ENCODE peak calls at places on chromosomes 5 and 9, in five cellular contexts. O is mesothelial cell of epicardium, I is A549, N is Panc1, Q is endothelial cell. J is an unnamed sample.
A peak's percentile ranks its signal among the peaks of the same experiment; 100 is the strongest.

GRCh38 chr5:72203251-72203845 is 96.1 kb downstream of the MAP1B start:
- DNase-seq in I (no peak), O (no peak), N (no peak), Q (no peak), J (no peak)

GRCh38 chr9:134678206-134678605 is 36.6 kb downstream of the COL5A1 start:
- DNase-seq in Q (no peak), N (no peak), O (no peak), I (no peak), J (no peak)

GRCh38 chr5:137001026-137001569 is 498.0 kb downstream of the SPOCK1 start:
- DNase-seq in O (no peak), I (no peak), Q (no peak), N (no peak), J (no peak)

GRCh38 chr9:19946446-19947109 is 157.7 kb upstream of the SLC24A2 start:
- DNase-seq in O (no peak), Q (no peak), I (peak; percentile 9), N (no peak), J (no peak)

GRCh38 chr5:177409043-177409801 is at the start of gene F12:
- DNase-seq in N (no peak), O (no peak), Q (no peak), I (no peak), J (no peak)

GRCh38 chr9:116190997-116191396 is 37.4 kb downstream of the PAPPA start:
- DNase-seq in O (no peak), I (no peak), N (no peak), Q (no peak), J (no peak)

GRCh38 chr5:160991205-160991604 is 139.2 kb upstream of the ATP10B start:
- DNase-seq in I (no peak), O (no peak), Q (no peak), N (no peak), J (no peak)

GRCh38 chr5:5316333-5316732 is 106.1 kb upstream of the ICE1 start:
- DNase-seq in N (no peak), O (no peak), I (no peak), Q (no peak), J (no peak)

GRCh38 chr9:73157811-73158210 is 6.1 kb downstream of the ANXA1 start:
- DNase-seq in Q (no peak), I (no peak), O (no peak), N (no peak), J (no peak)

GRCh38 chr9:18673179-18673578 is 199.2 kb downstream of the ADAMTSL1 start:
- DNase-seq in I (no peak), N (no peak), O (no peak), Q (no peak), J (no peak)

GRCh38 chr5:124182133-124182532 is 564.3 kb downstream of the ZNF608 start:
- DNase-seq in O (no peak), N (no peak), I (no peak), Q (no peak), J (no peak)

GRCh38 chr9:31848505-31849285 is 535.7 kb upstream of the ACO1 start:
- DNase-seq in O (no peak), N (no peak), Q (no peak), I (no peak), J (no peak)

GRCh38 chr5:102651466-102651865 is 103.6 kb upstream of the PAM start:
- DNase-seq in I (no peak), Q (no peak), N (no peak), O (no peak), J (no peak)

GRCh38 chr5:109409061-109409843 is 522 bp downstream of the PJA2 start:
- DNase-seq in N (no peak), I (peak; percentile 78), O (peak; percentile 28), Q (peak; percentile 52), J (no peak)

GRCh38 chr5:34657550-34657921 is 1.4 kb downstream of the RAI14 start:
- DNase-seq in O (no peak), Q (peak; percentile 59), I (peak; percentile 33), N (no peak), J (no peak)

GRCh38 chr9:121059998-121060636 is 10.0 kb upstream of the C5 start:
- DNase-seq in I (peak; percentile 81), N (peak; percentile 33), O (no peak), Q (peak; percentile 51), J (peak; percentile 32)
- TF ChIP-seq CTCF in I (peak; percentile 90), N (peak; percentile 74), O (peak; percentile 68), Q (peak; percentile 76), J (peak; percentile 85)

GRCh38 chr5:9156282-9156681 is 389.6 kb downstream of the SEMA5A start:
- DNase-seq in Q (peak; percentile 53), I (peak; percentile 5), N (no peak), O (no peak), J (no peak)
- TF ChIP-seq CTCF in Q (no peak), I (no peak), N (no peak), O (peak; percentile 12), J (no peak)

GRCh38 chr9:86241216-86241615 is 18.2 kb downstream of the C9orf153 start:
- DNase-seq in Q (no peak), I (no peak), O (no peak), N (no peak), J (no peak)

GRCh38 chr9:86242012-86242411 is 17.4 kb downstream of the C9orf153 start:
- DNase-seq in O (no peak), I (no peak), Q (no peak), N (no peak), J (no peak)

GRCh38 chr9:86250123-86250522 is 9.3 kb downstream of the C9orf153 start:
- DNase-seq in I (no peak), O (no peak), Q (no peak), N (no peak), J (no peak)

DNA sequence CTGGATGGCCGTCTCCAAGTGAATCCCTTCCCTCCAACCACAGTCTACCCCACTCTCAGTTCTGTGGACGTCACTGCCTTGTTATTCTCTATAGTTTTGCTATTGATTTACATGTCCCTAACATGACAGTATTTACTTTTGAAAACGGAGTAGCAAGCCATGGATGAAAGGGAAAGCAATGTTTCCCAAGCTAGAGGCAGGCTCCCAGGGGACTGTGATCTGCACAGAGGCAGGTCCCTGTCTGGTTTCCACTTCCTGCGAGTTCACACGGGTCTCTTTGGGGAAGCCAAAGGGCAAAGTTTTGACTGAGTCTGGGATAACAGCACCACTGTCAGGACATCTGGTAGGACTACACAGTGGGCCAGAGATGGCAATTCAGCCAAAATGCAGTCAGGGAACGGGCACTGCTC is 12.7 kb downstream of the C9orf153 start:
- DNase-seq in Q (no peak), O (no peak), I (peak; percentile 14), N (no peak), J (no peak)
- TF ChIP-seq CTCF in Q (no peak), O (no peak), I (no peak), N (no peak), J (no peak)

GRCh38 chr5:139461176-139461575 is 1.4 kb downstream of the ECSCR start:
- DNase-seq in N (no peak), I (no peak), Q (no peak), O (no peak), J (no peak)
- TF ChIP-seq CTCF in N (no peak), I (no peak), Q (no peak), O (no peak), J (no peak)

GRCh38 chr5:140266471-140267200 is 36.3 kb downstream of the PFDN1 start:
- DNase-seq in Q (no peak), O (no peak), I (no peak), N (no peak), J (no peak)

GRCh38 chr5:140267201-140267540 is 35.7 kb downstream of the PFDN1 start:
- DNase-seq in O (no peak), I (no peak), N (no peak), Q (no peak), J (no peak)

GRCh38 chr5:140262839-140263238 is 40.1 kb downstream of the PFDN1 start:
- DNase-seq in Q (no peak), O (no peak), N (no peak), I (no peak), J (no peak)

GRCh38 chr5:140267559-140268018 is 35.3 kb downstream of the PFDN1 start:
- DNase-seq in O (no peak), N (no peak), I (no peak), Q (no peak), J (no peak)

DNA sequence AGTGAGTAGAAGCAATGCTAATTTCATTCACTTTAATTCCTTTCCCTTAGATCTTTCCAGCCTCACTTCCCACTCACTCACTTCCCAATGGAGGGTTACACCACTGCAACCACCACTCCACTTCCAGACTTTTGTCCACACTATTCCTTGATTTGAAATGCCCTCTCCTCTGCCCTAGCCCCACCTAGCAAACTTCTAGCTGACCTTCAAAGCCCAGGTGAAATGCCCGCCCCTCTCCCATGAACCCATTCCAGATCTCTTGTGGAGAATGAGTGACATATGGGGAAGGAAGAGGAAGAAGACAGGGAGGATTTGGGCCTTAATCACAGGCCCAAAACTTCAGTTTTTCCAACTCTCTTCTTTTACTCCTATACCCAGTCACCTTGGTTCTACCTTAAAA is 37.1 kb downstream of the PFDN1 start:
- DNase-seq in O (no peak), I (no peak), N (no peak), Q (no peak), J (no peak)
- TF ChIP-seq CTCF in O (no peak), I (no peak), N (no peak), Q (no peak), J (no peak)

GRCh38 chr5:179680014-179680779 is 637 bp downstream of the CBY3 start:
- DNase-seq in N (no peak), Q (no peak), I (no peak), O (no peak), J (no peak)

GRCh38 chr5:179679014-179679674 is 1.7 kb downstream of the CBY3 start:
- DNase-seq in N (no peak), I (no peak), O (peak; percentile 39), Q (peak; percentile 69), J (no peak)

GRCh38 chr5:179680780-179681411 is at the start of gene CBY3:
- DNase-seq in N (no peak), O (no peak), Q (no peak), I (no peak), J (no peak)

GRCh38 chr5:179678238-179679013 is 2.4 kb downstream of the CBY3 start:
- DNase-seq in Q (peak; percentile 92), O (peak; percentile 93), I (peak; percentile 96), N (peak; percentile 82), J (peak; percentile 66)
- TF ChIP-seq CTCF in Q (no peak), O (no peak), I (no peak), N (no peak), J (no peak)

GRCh38 chr5:172385661-172386187 is 68.6 kb downstream of the SH3PXD2B start:
- DNase-seq in I (no peak), N (no peak), Q (no peak), O (no peak), J (no peak)

GRCh38 chr5:172385164-172385563 is 69.2 kb downstream of the SH3PXD2B start:
- DNase-seq in I (no peak), N (no peak), Q (no peak), O (no peak), J (no peak)

GRCh38 chr5:172395483-172395882 is 58.8 kb downstream of the SH3PXD2B start:
- DNase-seq in N (no peak), I (no peak), O (no peak), Q (no peak), J (no peak)

GRCh38 chr5:172389578-172390112 is 64.7 kb downstream of the SH3PXD2B start:
- DNase-seq in Q (no peak), I (no peak), N (no peak), O (no peak), J (no peak)
- TF ChIP-seq CTCF in Q (no peak), I (peak; percentile 38), N (no peak), O (no peak), J (no peak)

J was measured in D721Med.